ENCODE peak calls at places on chromosomes 11 and 22, in ten cellular contexts. F is amniotic stem cell; Z is left colon; C is heart right ventricle; O is NCI-H1105; E is upper lobe of right lung; Q is EL; I is activated CD4-positive, alpha-beta T cell treated with anti-CD3 and anti-CD28 coated beads, Interleukin-2, amount 50 U/mL, for 48 hours; U is HEK293T; K is frontal cortex. R is an unnamed sample.

GRCh38 chr11:47105541-47105940 is 71.1 kb downstream of the ARFGAP2 start:
- DNase-seq in F (no peak), Z (no peak), C (no peak), O (no peak), E (no peak), Q (no peak), I (no peak), U (no peak), K (no peak), R (no peak)

GRCh38 chr11:131691558-131692041 is 321.2 kb downstream of the NTM start:
- DNase-seq in F (no peak), Z (no peak), C (no peak), O (peak), E (no peak), Q (peak), I (peak), U (peak), K (no peak), R (no peak)

GRCh38 chr11:11510939-11511338 is 110.9 kb downstream of the GALNT18 start:
- DNase-seq in F (no peak), Z (peak), C (peak), O (peak), E (no peak), Q (no peak), I (no peak), U (no peak), K (peak), R (no peak)

GRCh38 chr22:50696799-50697561 is 24.4 kb downstream of the SHANK3 start:
- DNase-seq in F (no peak), Z (no peak), C (peak), O (no peak), E (peak), Q (peak), I (no peak), U (peak), K (peak), R (no peak)

GRCh38 chr22:38802671-38803121 is 8.8 kb upstream of the DNAL4 start:
- DNase-seq in F (peak), Z (no peak), C (peak), O (no peak), E (no peak), Q (peak), I (no peak), U (no peak), K (peak), R (no peak)

GRCh38 chr11:64000026-64000739 is 13.9 kb downstream of the OTUB1 start:
- DNase-seq in F (peak), Z (no peak), C (peak), O (no peak), E (peak), Q (peak), I (peak), U (no peak), K (peak), R (peak)

GRCh38 chr11:17602105-17603001 is 55.3 kb downstream of the OTOG start:
- DNase-seq in F (no peak), Z (no peak), C (no peak), O (no peak), E (no peak), Q (no peak), I (no peak), U (no peak), K (no peak), R (no peak)

GRCh38 chr11:96037267-96037990 is 113.5 kb upstream of the MTMR2 start:
- DNase-seq in F (no peak), Z (no peak), C (no peak), O (no peak), E (no peak), Q (no peak), I (no peak), U (peak), K (no peak), R (no peak)

GRCh38 chr11:109864834-109865557 is 228.2 kb upstream of the ZC3H12C start:
- DNase-seq in F (no peak), Z (no peak), C (no peak), O (peak), E (no peak), Q (peak), I (no peak), U (no peak), K (no peak), R (no peak)

GRCh38 chr11:69954756-69955155 is 123.4 kb upstream of the ANO1 start:
- DNase-seq in F (no peak), Z (no peak), C (peak), O (no peak), E (peak), Q (no peak), I (no peak), U (no peak), K (no peak), R (no peak)

GRCh38 chr11:134015541-134015940 is 53.3 kb upstream of the JAM3 start:
- DNase-seq in F (no peak), Z (no peak), C (peak), O (no peak), E (no peak), Q (no peak), I (no peak), U (no peak), K (no peak), R (no peak)

GRCh38 chr11:68546555-68546954 is 86.0 kb downstream of the PPP6R3 start:
- DNase-seq in F (no peak), Z (no peak), C (no peak), O (no peak), E (no peak), Q (peak), I (no peak), U (no peak), K (no peak), R (no peak)